ENCODE peak calls at places on chromosomes 11 and 22, in six cellular contexts. H is OCI-LY7, W is PC-3, N is bronchial epithelial cell, J is SK-N-SH, E is GM12865. M is an unnamed sample.
A peak's percentile ranks its signal among the peaks of the same experiment; 100 is the strongest.

GRCh38 chr11:121800704-121801516 is 315.1 kb downstream of the BLID start:
- DNase-seq in N (no peak), H (no peak), E (no peak), W (no peak), J (no peak), M (no peak)

GRCh38 chr22:27554106-27554814 is 247.3 kb downstream of the MN1 start:
- DNase-seq in E (no peak), J (no peak), N (peak; percentile 72), W (peak; percentile 10), H (no peak), M (peak; percentile 35)

GRCh38 chr22:37126383-37126782 is 16.9 kb upstream of the TMPRSS6 start:
- DNase-seq in H (no peak), J (no peak), N (no peak), E (peak; percentile 68), W (no peak), M (no peak)

GRCh38 chr22:48084041-48084748 is 1321.7 kb downstream of the TBC1D22A start:
- DNase-seq in H (peak; percentile 46), J (no peak), E (peak; percentile 74), W (no peak), N (no peak), M (no peak)

GRCh38 chr11:99277281-99277680 is 256.5 kb downstream of the CNTN5 start:
- DNase-seq in W (no peak), N (peak; percentile 5), J (no peak), H (no peak), E (no peak), M (no peak)

GRCh38 chr22:37220543-37220968 is 8.3 kb upstream of the SSTR3 start:
- DNase-seq in J (no peak), H (no peak), W (no peak), N (no peak), E (peak; percentile 74), M (no peak)

GRCh38 chr22:50191041-50191740 is 5.5 kb downstream of the TRABD start:
- DNase-seq in W (no peak), E (peak; percentile 94), N (no peak), J (peak; percentile 78), H (peak; percentile 94), M (no peak)

GRCh38 chr22:46262449-46263207 is 515 bp downstream of the PKDREJ start:
- DNase-seq in H (no peak), W (no peak), N (peak; percentile 13), E (no peak), J (no peak), M (no peak)

GRCh38 chr11:128451651-128452470 is 135.5 kb downstream of the ETS1 start:
- DNase-seq in E (no peak), W (no peak), N (no peak), J (no peak), H (no peak), M (no peak)

GRCh38 chr11:129911298-129911697 is 15.9 kb upstream of the NFRKB start:
- DNase-seq in N (peak; percentile 22), J (no peak), W (peak; percentile 43), E (no peak), H (no peak), M (no peak)

GRCh38 chr11:84408946-84409411 is 1122.8 kb upstream of the CCDC90B start:
- DNase-seq in N (peak; percentile 33), W (no peak), J (no peak), H (no peak), E (no peak), M (no peak)

GRCh38 chr11:70314730-70315129 is 44.2 kb downstream of the PPFIA1 start:
- DNase-seq in E (peak; percentile 61), H (peak; percentile 5), J (no peak), W (no peak), N (no peak), M (no peak)

GRCh38 chr11:69498614-69499175 is 17.2 kb downstream of the LINC01488 start:
- DNase-seq in E (no peak), W (no peak), N (no peak), J (no peak), H (no peak), M (no peak)

GRCh38 chr11:63763506-63764200 is 4.9 kb downstream of the ZFTA start:
- DNase-seq in N (no peak), E (no peak), W (no peak), J (peak; percentile 41), H (no peak), M (no peak)

GRCh38 chr22:39027717-39028116 is 6.8 kb downstream of the APOBEC3D start:
- DNase-seq in W (no peak), E (no peak), N (no peak), J (no peak), H (no peak), M (no peak)

GRCh38 chr11:43738600-43739409 is 58.3 kb downstream of the HSD17B12 start:
- DNase-seq in N (peak; percentile 77), J (no peak), W (peak; percentile 85), H (no peak), E (no peak), M (peak; percentile 56)

GRCh38 chr11:123509737-123510578 is 79.9 kb downstream of the GRAMD1B start:
- DNase-seq in E (no peak), W (peak; percentile 27), N (peak; percentile 59), H (no peak), J (peak; percentile 84), M (no peak)

DNA sequence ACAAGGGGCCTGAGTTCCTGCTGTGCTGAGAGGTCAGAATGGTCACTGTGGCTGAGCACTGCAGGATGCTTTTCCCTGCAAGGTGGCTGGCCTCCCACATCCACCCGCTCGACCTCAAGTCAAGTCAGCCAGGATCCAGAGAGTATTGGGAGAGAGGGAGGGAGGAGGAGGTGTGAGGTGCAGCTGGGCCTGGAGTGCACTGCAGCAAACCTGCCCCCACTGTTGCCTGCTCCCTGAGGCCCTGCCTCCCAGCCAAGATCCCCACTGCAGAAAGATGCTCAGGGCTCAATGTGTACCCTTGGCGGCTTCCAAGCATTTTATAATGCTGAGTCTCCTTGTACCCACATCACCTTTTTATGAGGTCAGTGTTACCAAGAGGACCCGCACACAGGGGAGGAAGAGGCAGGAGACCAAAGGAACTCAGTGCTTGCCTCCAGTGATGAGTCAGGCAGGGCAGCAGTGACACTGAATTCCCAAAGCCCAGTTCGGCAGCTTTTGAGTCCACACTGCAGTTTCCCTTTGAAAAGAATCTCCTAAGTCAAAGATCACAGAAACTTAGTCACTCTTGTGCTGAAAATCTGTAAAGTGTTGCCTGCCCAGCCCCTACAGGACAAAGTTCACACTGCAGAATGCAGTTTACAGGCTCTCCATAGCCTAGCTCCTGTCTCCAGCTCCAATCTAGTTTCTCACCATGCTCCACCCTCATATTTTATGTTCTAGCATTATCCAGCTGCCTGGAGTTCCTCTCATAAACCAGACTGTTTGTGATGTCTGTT is 3.1 kb downstream of the ENDOD1 start:
- DNase-seq in W (peak; percentile 92), N (peak; percentile 61), E (peak; percentile 49), H (peak; percentile 62), J (peak; percentile 34), M (peak; percentile 33)
- TF ChIP-seq CTCF in W (peak; percentile 57), N (peak; percentile 61), E (peak; percentile 62), H (peak; percentile 80), J (peak; percentile 53), M (peak; percentile 42)

DNA sequence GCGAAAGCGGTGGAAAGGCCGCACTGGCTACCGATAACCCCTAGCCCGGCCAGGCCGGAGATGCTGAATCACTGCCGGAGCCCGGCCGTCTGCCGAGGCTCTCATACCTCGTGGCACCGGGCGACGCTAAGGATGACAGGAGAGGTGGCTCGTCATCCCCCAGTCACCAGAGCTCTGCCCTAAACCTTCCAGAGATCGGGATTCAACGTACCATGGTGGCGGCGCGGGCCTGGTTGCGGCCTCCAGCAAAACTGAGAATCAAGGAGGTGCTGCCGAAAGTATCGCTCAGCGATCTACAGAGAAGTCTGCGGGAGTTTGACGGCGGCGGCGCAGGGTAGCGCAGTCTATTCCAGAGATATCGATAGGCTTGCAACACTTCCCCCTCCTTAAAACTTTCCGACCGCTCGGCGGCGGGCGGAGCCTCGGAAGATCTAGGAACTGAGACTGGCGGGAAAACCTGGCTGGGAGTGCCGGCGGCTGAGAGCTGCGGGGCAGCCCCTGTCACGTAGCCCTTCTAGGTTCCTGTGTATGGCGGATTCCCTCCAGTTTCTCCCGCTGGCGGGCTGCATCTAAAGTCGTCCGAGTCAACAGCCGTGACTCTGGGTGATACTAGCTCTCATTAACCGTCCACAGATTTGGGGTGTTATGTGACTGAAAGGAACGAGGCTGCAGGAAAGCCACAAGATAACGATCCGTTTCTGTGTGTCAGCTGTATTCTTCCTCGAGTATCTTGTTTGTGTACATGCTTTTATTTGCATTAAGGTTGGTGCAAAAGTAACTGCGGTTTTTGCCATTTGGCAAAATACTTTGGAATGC is at the start of gene PSMA1:
- DNase-seq in J (peak; percentile 85), N (peak; percentile 87), E (peak; percentile 96), W (peak; percentile 96), H (peak; percentile 94), M (peak; percentile 94)
- TF ChIP-seq CTCF in J (peak; percentile 9), N (peak; percentile 21), E (no peak), W (no peak), H (no peak), M (no peak)

DNA sequence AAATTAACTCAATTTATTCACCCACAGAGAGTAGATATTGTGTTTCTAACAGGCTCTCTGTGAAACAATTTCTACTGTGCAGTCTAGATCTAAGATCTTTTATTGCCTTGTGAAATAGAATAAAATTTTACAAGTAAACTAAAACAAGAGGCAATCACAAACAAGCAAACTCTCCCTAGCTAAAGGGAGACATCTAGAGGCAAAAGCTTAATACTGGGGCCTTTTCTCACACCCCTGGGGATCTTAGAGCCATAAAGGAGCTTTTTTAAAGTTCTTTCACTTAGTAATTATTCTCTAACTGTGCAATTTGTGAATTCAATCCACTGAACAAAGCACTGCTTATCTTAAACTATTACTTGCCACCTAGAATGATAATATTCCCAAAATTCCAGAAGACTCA is 19.7 kb downstream of the ALG9 start:
- DNase-seq in J (peak; percentile 17), E (no peak), W (peak; percentile 48), N (peak; percentile 11), H (peak; percentile 15), M (peak; percentile 53)
- TF ChIP-seq CTCF in J (peak; percentile 56), E (no peak), W (peak; percentile 82), N (peak; percentile 34), H (peak; percentile 74), M (no peak)

GRCh38 chr22:44193537-44193896 is 12.8 kb downstream of the PARVG start:
- DNase-seq in W (peak; percentile 62), N (peak; percentile 8), J (no peak), H (no peak), E (peak; percentile 18), M (peak; percentile 92)

GRCh38 chr22:44191036-44191454 is 10.3 kb downstream of the PARVG start:
- DNase-seq in J (no peak), E (peak; percentile 57), H (no peak), W (no peak), N (peak; percentile 17), M (peak; percentile 28)

GRCh38 chr22:44190381-44190976 is 9.8 kb downstream of the PARVG start:
- DNase-seq in J (no peak), H (no peak), E (no peak), N (no peak), W (no peak), M (no peak)

GRCh38 chr22:44192811-44193536 is 12.2 kb downstream of the PARVG start:
- DNase-seq in W (no peak), E (no peak), N (no peak), J (no peak), H (no peak), M (no peak)

DNA sequence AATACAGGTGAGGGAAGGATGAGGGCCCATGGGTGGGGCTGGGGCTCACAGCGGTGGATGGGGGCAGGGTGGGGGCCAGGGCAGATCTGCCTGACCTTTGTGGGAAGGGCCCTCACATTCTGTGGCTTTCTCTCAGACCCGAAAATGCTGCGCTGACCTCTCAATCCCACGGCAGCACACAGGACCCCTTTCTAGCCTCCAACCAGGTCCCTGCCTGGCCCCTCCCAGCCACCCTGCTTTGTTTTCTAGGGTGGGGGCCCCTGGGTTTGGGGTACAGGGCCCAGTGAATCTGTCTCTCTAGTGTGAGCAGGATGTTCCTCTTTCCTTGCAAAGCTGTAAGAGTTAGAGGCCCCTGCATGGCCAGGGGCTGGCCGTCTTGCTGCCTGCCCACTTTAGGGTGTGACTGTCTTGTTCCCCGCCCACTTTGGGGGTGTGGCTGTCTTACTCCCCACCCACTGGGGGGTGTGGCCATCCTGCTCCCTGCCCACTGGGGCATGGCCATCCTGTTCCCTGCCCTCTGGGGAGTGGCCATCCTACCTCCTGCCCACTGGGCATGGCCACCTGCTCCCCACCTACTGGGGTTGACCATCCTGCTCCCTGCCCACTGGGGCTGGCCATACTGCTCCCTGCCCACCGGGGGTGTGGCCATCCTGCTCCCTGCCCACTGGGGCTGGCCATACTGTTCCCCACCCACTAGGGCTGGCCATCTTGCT is 11.5 kb downstream of the PARVG start:
- DNase-seq in E (peak; percentile 71), N (no peak), W (peak; percentile 42), J (peak; percentile 70), H (peak; percentile 41), M (peak; percentile 42)
- TF ChIP-seq CTCF in E (no peak), N (no peak), W (no peak), J (no peak), H (no peak), M (no peak)

M was measured in MCF 10A.